ENCODE peak calls at places on chromosomes 16 and 17, in six cellular contexts. K, O, J, Y, F and N are unnamed samples.

GRCh38 chr17:44829558-44830358 is at the start of gene GJC1:
- DNase-seq in J (peak; percentile 64), K (no peak), F (no peak), O (peak; percentile 69), Y (peak; percentile 62), N (no peak)

GRCh38 chr17:29102741-29103181 is 59.8 kb downstream of the PIPOX start:
- DNase-seq in J (no peak), Y (no peak), F (no peak), O (no peak), K (no peak), N (no peak)

GRCh38 chr16:88355389-88356123 is 27.2 kb upstream of the ZNF469 start:
- DNase-seq in O (peak; percentile 10), F (no peak), Y (no peak), K (no peak), J (peak; percentile 11), N (peak; percentile 36)

GRCh38 chr17:8362651-8363332 is 13.7 kb downstream of the KRABD2 start:
- DNase-seq in F (no peak), K (no peak), J (no peak), Y (no peak), O (no peak), N (no peak)

GRCh38 chr16:46695937-46696336 is 6.5 kb downstream of the ORC6 start:
- DNase-seq in Y (no peak), F (no peak), O (no peak), K (no peak), J (no peak), N (no peak)

GRCh38 chr16:81567987-81568748 is 123.6 kb downstream of the CMIP start:
- DNase-seq in J (no peak), Y (peak; percentile 43), O (peak; percentile 68), F (peak; percentile 47), K (no peak), N (no peak)

GRCh38 chr17:45144199-45145034 is 3.9 kb upstream of the HEXIM1 start:
- DNase-seq in F (peak; percentile 56), Y (peak; percentile 73), O (peak; percentile 69), K (no peak), J (peak; percentile 66), N (peak; percentile 66)

GRCh38 chr16:73027655-73028220 is 20.2 kb downstream of the ZFHX3 start:
- DNase-seq in O (no peak), J (no peak), Y (no peak), F (no peak), K (no peak), N (no peak)

GRCh38 chr17:28727727-28728363 is 743 bp upstream of the NEK8 start:
- DNase-seq in Y (peak; percentile 39), K (peak; percentile 62), O (peak; percentile 46), F (peak; percentile 69), J (no peak), N (peak; percentile 64)

GRCh38 chr17:76208120-76208519 is 32.2 kb downstream of the RNF157 start:
- DNase-seq in O (no peak), K (no peak), F (no peak), Y (no peak), J (no peak), N (no peak)

GRCh38 chr16:30559690-30560089 is 1.5 kb upstream of the ZNF764 start:
- DNase-seq in J (no peak), F (no peak), K (no peak), Y (no peak), O (no peak), N (no peak)

GRCh38 chr17:76076765-76077581 is 2.0 kb upstream of the ZACN start:
- DNase-seq in O (no peak), Y (no peak), K (peak; percentile 36), F (no peak), J (no peak), N (no peak)

GRCh38 chr17:58319181-58320162 is 9.1 kb downstream of the TSPOAP1 start:
- DNase-seq in Y (no peak), O (no peak), K (no peak), J (peak; percentile 5), F (no peak), N (peak; percentile 37)

GRCh38 chr16:49799172-49799571 is 56.7 kb downstream of the ZNF423 start:
- DNase-seq in J (no peak), O (no peak), K (no peak), Y (no peak), F (no peak), N (no peak)

GRCh38 chr16:11439216-11439615 is 94.0 kb downstream of the RMI2 start:
- DNase-seq in O (no peak), Y (no peak), K (no peak), F (no peak), J (no peak), N (no peak)

GRCh38 chr16:8751481-8752311 is 45.7 kb downstream of the TMEM186 start:
- DNase-seq in Y (no peak), J (no peak), O (no peak), F (no peak), K (no peak), N (no peak)

GRCh38 chr16:56314244-56314850 is 111.0 kb downstream of the AMFR start:
- DNase-seq in Y (no peak), F (no peak), K (no peak), J (no peak), O (no peak), N (no peak)

GRCh38 chr16:17768257-17768656 is 297.5 kb upstream of the XYLT1 start:
- DNase-seq in F (no peak), Y (no peak), O (no peak), J (no peak), K (no peak), N (no peak)

GRCh38 chr17:48843172-48843900 is 12.5 kb downstream of the CALCOCO2 start:
- DNase-seq in F (no peak), Y (no peak), O (no peak), K (no peak), J (no peak), N (no peak)

GRCh38 chr16:71846443-71846842 is 667 bp downstream of the ATXN1L start:
- DNase-seq in O (no peak), Y (no peak), F (no peak), K (no peak), J (no peak), N (no peak)

GRCh38 chr17:7383742-7384488 is 3.0 kb downstream of the TNK1 start:
- DNase-seq in Y (peak; percentile 55), F (no peak), K (peak; percentile 60), O (peak; percentile 42), J (peak; percentile 32), N (peak; percentile 51)

GRCh38 chr16:27334874-27335273 is 21.1 kb downstream of the IL4R start:
- DNase-seq in F (no peak), J (no peak), Y (no peak), O (peak; percentile 11), K (no peak), N (no peak)

GRCh38 chr17:80588687-80589086 is 44.0 kb downstream of the RPTOR start:
- DNase-seq in K (no peak), J (no peak), O (no peak), Y (no peak), F (no peak), N (no peak)

GRCh38 chr17:75771334-75772281 is 6.6 kb upstream of the GALK1 start:
- DNase-seq in J (no peak), Y (no peak), F (no peak), K (no peak), O (no peak), N (no peak)

GRCh38 chr16:3854740-3855139 is 25.8 kb downstream of the CREBBP start:
- DNase-seq in K (no peak), O (no peak), J (no peak), Y (no peak), F (no peak), N (no peak)
- H3K4me3 ChIP-seq in K (no peak overlapping the region), O (no peak overlapping the region), J (no peak overlapping the region), Y (no peak overlapping the region), F (no peak overlapping the region), N (no peak overlapping the region)

DNA sequence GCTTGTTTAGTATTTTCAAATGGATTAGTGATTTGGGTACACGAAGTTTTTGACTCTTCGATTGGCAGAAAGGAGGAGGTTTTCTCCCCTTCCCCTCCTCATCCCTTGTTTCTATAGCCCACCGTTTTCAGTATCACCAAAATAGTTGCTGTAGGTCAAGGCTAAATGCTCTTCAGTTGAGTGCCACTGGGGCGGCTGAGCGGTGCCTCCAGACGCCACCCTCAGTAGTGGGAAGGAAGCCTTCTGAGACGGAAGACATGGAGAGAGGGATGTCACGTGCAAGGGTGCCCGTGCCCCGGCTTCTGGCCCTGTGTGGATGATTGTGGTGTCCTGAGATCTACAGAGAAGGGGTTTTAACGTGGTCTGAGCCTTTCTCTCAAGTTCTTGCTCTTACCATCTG is 39.7 kb upstream of the CRISPLD2 start:
- DNase-seq in K (no peak), J (no peak), F (no peak), O (no peak), Y (no peak), N (no peak)
- H3K4me1 ChIP-seq in K (no peaks in the 10 kb centered on the region), J (no peaks in the 10 kb centered on the region), F (peaks cover 4% of the 10 kb centered on the region), O (no peaks in the 10 kb centered on the region), Y (no peaks in the 10 kb centered on the region), N (no peaks in the 10 kb centered on the region)

GRCh38 chr16:83727751-83728352 is 79.9 kb upstream of the HSBP1 start:
- DNase-seq in K (no peak), O (no peak), Y (no peak), J (no peak), F (no peak), N (no peak)
- H3K4me3 ChIP-seq in K (no peak overlapping the region), O (no peak overlapping the region), Y (no peak overlapping the region), J (no peak overlapping the region), F (no peak overlapping the region), N (no peak overlapping the region)

DNA sequence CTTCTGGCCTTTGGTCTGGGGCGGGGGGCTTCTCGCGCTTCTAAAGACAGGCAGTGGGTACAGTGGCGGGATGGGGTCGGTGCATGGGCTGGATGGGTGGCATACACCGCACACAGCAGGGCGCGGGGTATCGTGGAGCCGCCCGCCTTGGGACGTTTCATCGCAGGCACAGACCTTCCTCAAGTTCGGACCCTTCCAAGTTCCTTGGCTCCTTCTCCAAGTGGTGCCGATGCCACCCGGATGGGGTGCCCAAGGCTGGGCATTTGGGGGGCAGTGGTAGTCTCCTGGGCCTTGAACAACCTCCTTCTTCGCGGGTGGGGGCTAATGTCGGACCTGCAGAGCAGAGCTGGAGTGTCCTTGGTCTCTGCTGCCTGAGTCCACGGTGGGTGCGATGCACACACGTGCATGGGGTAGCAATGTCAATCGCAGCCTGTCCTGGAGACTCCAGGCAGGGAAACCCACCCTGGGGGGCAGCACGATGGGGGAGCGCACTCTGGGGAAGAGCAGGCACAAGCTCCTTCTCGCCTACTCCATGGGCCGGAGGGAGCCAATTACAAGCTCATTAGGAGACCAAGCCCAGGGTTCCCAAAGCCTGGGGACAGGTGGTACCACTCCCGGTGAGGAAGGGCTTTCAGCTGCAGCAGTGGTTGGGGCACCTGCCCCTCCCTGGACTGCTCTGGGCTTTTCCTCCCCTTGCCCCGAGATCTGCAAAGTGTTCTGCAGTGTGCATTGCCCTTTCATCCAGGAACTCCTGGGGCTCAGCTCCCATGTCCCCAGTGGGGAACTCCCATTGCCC is 721 bp upstream of the MTSS2 start:
- DNase-seq in F (no peak), J (no peak), O (no peak), Y (no peak), K (no peak), N (no peak)
- H3K4me1 ChIP-seq in F (peaks cover 43% of the 10 kb centered on the region), J (peaks cover 96% of the 10 kb centered on the region), O (peaks cover 72% of the 10 kb centered on the region), Y (peaks cover 91% of the 10 kb centered on the region), K (peaks cover 13% of the 10 kb centered on the region), N (peaks cover 88% of the 10 kb centered on the region)